ENCODE peak calls at places on chromosomes 7 and 10, in eight cellular contexts. G is Panc1, E is GM23338, K is HepG2, V is HCT116, N is GM12878, T is K562, A is upper lobe of left lung. F is an unnamed sample.

GRCh38 chr7:128106840-128107239 is 75.6 kb upstream of the LRRC4 start:
- ATAC-seq in G (no peak), E (no peak), K (peak; percentile 1), V (peak; percentile 59), N (no peak), T (no peak), A (no peak), F (no peak)

GRCh38 chr7:3922175-3922635 is 621.2 kb downstream of the SDK1 start:
- ATAC-seq in G (peak; percentile 94), E (peak; percentile 85), K (peak; percentile 82), V (peak; percentile 96), N (no peak), T (peak; percentile 94), A (peak; percentile 84), F (no peak)

GRCh38 chr7:143257501-143257900 is 5.7 kb upstream of the GSTK1 start:
- ATAC-seq in G (no peak), E (no peak), K (no peak), V (peak; percentile 64), N (no peak), T (peak; percentile 5), A (no peak), F (no peak)

GRCh38 chr10:114266521-114266920 is 27.5 kb downstream of the VWA2 start:
- ATAC-seq in G (peak; percentile 45), E (no peak), K (no peak), V (no peak), N (no peak), T (peak; percentile 61), A (peak; percentile 48), F (no peak)

GRCh38 chr10:33310853-33311252 is 23.6 kb downstream of the NRP1 start:
- ATAC-seq in G (no peak), E (no peak), K (no peak), V (no peak), N (no peak), T (no peak), A (no peak), F (no peak)

GRCh38 chr7:43792471-43792870 is 34.0 kb downstream of the BLVRA start:
- ATAC-seq in G (no peak), E (no peak), K (no peak), V (no peak), N (no peak), T (no peak), A (no peak), F (peak; percentile 53)

GRCh38 chr10:3432089-3432488 is 259.5 kb upstream of the PITRM1 start:
- ATAC-seq in G (no peak), E (no peak), K (no peak), V (no peak), N (no peak), T (no peak), A (no peak), F (no peak)

GRCh38 chr7:72152171-72153131 is 259.7 kb downstream of the CALN1 start:
- ATAC-seq in G (no peak), E (no peak), K (peak; percentile 97), V (no peak), N (no peak), T (no peak), A (no peak), F (no peak)

GRCh38 chr7:122885583-122886356 is 490 bp downstream of the CADPS2 start:
- ATAC-seq in G (peak; percentile 70), E (peak; percentile 57), K (peak; percentile 64), V (peak; percentile 44), N (peak; percentile 61), T (peak; percentile 61), A (peak; percentile 67), F (peak; percentile 51)

GRCh38 chr7:144384071-144384470 is 19.4 kb downstream of the NOBOX start:
- ATAC-seq in G (peak; percentile 83), E (no peak), K (peak; percentile 88), V (peak; percentile 82), N (peak; percentile 92), T (peak; percentile 38), A (no peak), F (no peak)

GRCh38 chr7:87599336-87599735 is 1.3 kb downstream of the ABCB1 start:
- ATAC-seq in G (no peak), E (no peak), K (peak; percentile 39), V (no peak), N (peak; percentile 93), T (peak; percentile 49), A (peak; percentile 49), F (no peak)

GRCh38 chr7:13169356-13169755 is 481.9 kb downstream of the ARL4A start:
- ATAC-seq in G (no peak), E (no peak), K (no peak), V (no peak), N (no peak), T (no peak), A (no peak), F (no peak)

GRCh38 chr10:42753507-42754154 is 29.0 kb upstream of the BMS1 start:
- ATAC-seq in G (peak; percentile 61), E (peak; percentile 8), K (no peak), V (peak; percentile 39), N (no peak), T (peak; percentile 14), A (peak; percentile 33), F (peak; percentile 39)

GRCh38 chr10:51073461-51074237 is 638 bp upstream of the PRKG1 start:
- ATAC-seq in G (peak; percentile 79), E (peak; percentile 61), K (peak; percentile 75), V (no peak), N (no peak), T (peak; percentile 54), A (peak; percentile 62), F (peak; percentile 48)

GRCh38 chr10:6513509-6513908 is 66.6 kb downstream of the PRKCQ start:
- ATAC-seq in G (no peak), E (no peak), K (no peak), V (no peak), N (no peak), T (no peak), A (no peak), F (no peak)

GRCh38 chr7:35424869-35425495 is 171.1 kb upstream of the TBX20 start:
- ATAC-seq in G (peak; percentile 91), E (peak; percentile 86), K (peak; percentile 94), V (peak; percentile 95), N (peak; percentile 91), T (peak; percentile 90), A (peak; percentile 75), F (no peak)

GRCh38 chr10:34711500-34711899 is 103.6 kb downstream of the PARD3 start:
- ATAC-seq in G (no peak), E (no peak), K (peak; percentile 25), V (no peak), N (no peak), T (no peak), A (peak; percentile 28), F (peak; percentile 75)

GRCh38 chr7:138875794-138876193 is 77.8 kb upstream of the ATP6V0A4 start:
- ATAC-seq in G (peak; percentile 77), E (no peak), K (no peak), V (peak; percentile 31), N (no peak), T (no peak), A (no peak), F (no peak)

GRCh38 chr10:111360260-111360925 is 283.6 kb downstream of the ADRA2A start:
- ATAC-seq in G (peak; percentile 87), E (peak; percentile 100), K (peak; percentile 100), V (peak; percentile 99), N (peak; percentile 97), T (no peak), A (peak; percentile 63), F (no peak)

GRCh38 chr7:46129831-46130230 is 208.8 kb upstream of the IGFBP3 start:
- ATAC-seq in G (no peak), E (peak; percentile 57), K (peak; percentile 73), V (peak; percentile 80), N (no peak), T (no peak), A (no peak), F (no peak)

GRCh38 chr7:70856889-70857511 is 274.9 kb upstream of the GALNT17 start:
- ATAC-seq in G (peak; percentile 45), E (peak; percentile 70), K (peak; percentile 44), V (no peak), N (peak; percentile 66), T (peak; percentile 73), A (peak; percentile 40), F (no peak)

GRCh38 chr10:77392851-77393250 is 244.8 kb downstream of the KCNMA1 start:
- ATAC-seq in G (peak; percentile 92), E (no peak), K (no peak), V (peak; percentile 70), N (no peak), T (no peak), A (peak; percentile 57), F (no peak)

GRCh38 chr10:42941245-42941644 is 135.6 kb upstream of the RET start:
- ATAC-seq in G (peak; percentile 41), E (peak; percentile 27), K (no peak), V (no peak), N (no peak), T (no peak), A (no peak), F (no peak)

DNA sequence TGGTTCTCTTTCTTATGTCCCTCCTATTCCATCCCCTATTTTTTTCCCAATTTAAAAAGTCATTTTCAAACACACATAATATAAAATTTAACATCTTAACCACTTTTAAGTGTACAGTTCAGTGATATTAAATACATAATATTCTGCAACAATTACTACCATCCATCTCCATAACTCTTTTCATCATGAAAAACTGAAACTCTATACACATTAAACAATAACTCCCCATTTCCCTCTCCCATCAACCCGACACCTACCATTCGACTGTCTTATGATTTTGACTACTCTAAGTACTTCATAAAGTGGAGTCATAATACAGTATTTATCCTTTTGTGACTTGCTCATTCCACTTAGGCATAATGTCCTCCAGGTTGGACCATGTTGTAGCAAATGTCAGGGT is 2.6 kb downstream of the KIF11 start:
- ATAC-seq in G (no peak), E (no peak), K (no peak), V (no peak), N (no peak), T (no peak), A (no peak), F (no peak)
- H3K4me3 ChIP-seq in G (peak overlapping the region; percentile 81), E (peak overlapping the region; percentile 73), K (no peak overlapping the region), V (no peak overlapping the region), N (peak overlapping the region; percentile 88), T (peak overlapping the region; percentile 64), A (no peak overlapping the region), F (no peak overlapping the region)

GRCh38 chr7:2066251-2066919 is 166.4 kb downstream of the MAD1L1 start:
- ATAC-seq in G (no peak), E (no peak), K (no peak), V (no peak), N (no peak), T (no peak), A (no peak), F (no peak)
- H3K36me3 ChIP-seq in G (no peaks in the 10 kb centered on the region), E (no peaks in the 10 kb centered on the region), K (peaks cover 19% of the 10 kb centered on the region), V (no peaks in the 10 kb centered on the region), N (no peaks in the 10 kb centered on the region), T (peaks cover 18% of the 10 kb centered on the region), A (peaks cover 20% of the 10 kb centered on the region), F (no peaks in the 10 kb centered on the region)

GRCh38 chr7:55187701-55188491 is 169.1 kb downstream of the EGFR start:
- ATAC-seq in G (no peak), E (no peak), K (peak; percentile 11), V (no peak), N (no peak), T (no peak), A (no peak), F (no peak)
- TF ChIP-seq POLR2AphosphoS5 in G (no peak), E (no peak), K (peak; percentile 43), V (no peak), N (no peak), T (no peak), A (peak; percentile 63), F (no peak)

GRCh38 chr10:132448248-132448731 is 51.3 kb downstream of the PWWP2B start:
- ATAC-seq in G (peak; percentile 35), E (peak; percentile 12), K (peak; percentile 6), V (peak; percentile 61), N (peak; percentile 29), T (peak; percentile 79), A (peak; percentile 64), F (peak; percentile 51)
- H3K4me3 ChIP-seq in G (no peak overlapping the region), E (no peak overlapping the region), K (no peak overlapping the region), V (peak overlapping the region; percentile 55), N (no peak overlapping the region), T (peak overlapping the region; percentile 11), A (no peak overlapping the region), F (no peak overlapping the region)